ENCODE peak calls at places on chromosomes 16 and 17, in seven cellular contexts. V, B, R, U, N, C and Q are unnamed samples.

GRCh38 chr16:12674096-12674495 is 129.6 kb downstream of the CPPED1 start:
- DNase-seq in V (no peak), B (no peak), R (no peak), U (no peak), N (no peak), C (peak; percentile 15), Q (peak; percentile 8)

GRCh38 chr16:56190903-56191806 is at the start of gene GNAO1:
- DNase-seq in V (peak; percentile 82), B (peak; percentile 81), R (peak; percentile 61), U (peak; percentile 61), N (peak; percentile 88), C (peak; percentile 56), Q (peak; percentile 33)

GRCh38 chr17:915416-916201 is 64.0 kb downstream of the NXN start:
- DNase-seq in V (peak; percentile 63), B (peak; percentile 69), R (no peak), U (no peak), N (no peak), C (peak; percentile 92), Q (peak; percentile 95)

GRCh38 chr17:48600244-48601098 is 4.3 kb downstream of the HOXB6 start:
- DNase-seq in V (no peak), B (no peak), R (no peak), U (no peak), N (no peak), C (no peak), Q (no peak)

GRCh38 chr17:8739104-8739503 is 5.5 kb downstream of the CCDC42 start:
- DNase-seq in V (no peak), B (no peak), R (no peak), U (no peak), N (no peak), C (no peak), Q (no peak)

GRCh38 chr17:22516861-22517636 is 824.7 kb downstream of the KCNJ18 start:
- DNase-seq in V (no peak), B (no peak), R (no peak), U (no peak), N (no peak), C (no peak), Q (no peak)

GRCh38 chr16:47617732-47618131 is 156.6 kb downstream of the PHKB start:
- DNase-seq in V (no peak), B (no peak), R (no peak), U (no peak), N (no peak), C (peak; percentile 25), Q (peak; percentile 24)

GRCh38 chr17:307295-307691 is 45.3 kb downstream of the RPH3AL start:
- DNase-seq in V (no peak), B (peak; percentile 46), R (no peak), U (no peak), N (no peak), C (no peak), Q (no peak)

GRCh38 chr16:50281391-50282009 is 15.1 kb downstream of the ADCY7 start:
- DNase-seq in V (peak; percentile 24), B (peak; percentile 35), R (no peak), U (no peak), N (no peak), C (no peak), Q (no peak)

GRCh38 chr17:47257651-47258339 is 4.2 kb downstream of the ITGB3 start:
- DNase-seq in V (no peak), B (no peak), R (no peak), U (no peak), N (no peak), C (peak; percentile 62), Q (peak; percentile 67)

GRCh38 chr17:76449126-76449525 is 3.8 kb downstream of the UBE2O start:
- DNase-seq in V (no peak), B (no peak), R (no peak), U (no peak), N (no peak), C (no peak), Q (peak; percentile 59)

GRCh38 chr17:76453431-76453743 is 435 bp upstream of the UBE2O start:
- DNase-seq in V (no peak), B (no peak), R (no peak), U (no peak), N (no peak), C (no peak), Q (no peak)

GRCh38 chr17:76452646-76453430 is at the start of gene UBE2O:
- DNase-seq in V (peak; percentile 92), B (peak; percentile 94), R (peak; percentile 88), U (peak; percentile 85), N (peak; percentile 93), C (peak; percentile 84), Q (peak; percentile 76)

GRCh38 chr17:76452102-76452645 is 778 bp downstream of the UBE2O start:
- DNase-seq in V (peak; percentile 53), B (no peak), R (peak; percentile 30), U (no peak), N (no peak), C (no peak), Q (no peak)

DNA sequence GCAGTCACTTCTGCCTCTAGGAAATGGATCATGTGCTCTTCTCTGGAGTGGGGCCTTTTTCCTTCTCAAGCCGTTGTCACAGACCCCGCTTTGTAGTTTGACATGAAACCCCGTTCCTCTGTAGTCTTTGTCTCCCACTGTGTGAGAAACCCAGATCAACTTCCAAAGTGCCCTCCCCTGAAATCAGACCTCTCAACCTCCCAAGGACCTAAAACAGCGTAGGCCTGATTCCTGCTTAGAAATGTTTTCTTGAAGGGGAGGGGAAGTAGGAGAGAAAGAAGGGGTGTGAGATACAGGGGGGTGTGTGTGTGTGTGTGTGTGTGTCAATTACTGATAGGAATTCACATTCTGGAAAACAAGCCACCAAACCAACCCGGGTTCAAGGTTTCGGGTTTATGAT is 1.5 kb downstream of the UBE2O start:
- DNase-seq in V (no peak), B (no peak), R (no peak), U (no peak), N (no peak), C (no peak), Q (no peak)
- H3K4me3 ChIP-seq in V (peak overlapping the region; percentile 76), B (peak overlapping the region; percentile 90), R (no peak overlapping the region), U (peak overlapping the region; percentile 83), N (no peak overlapping the region), C (peak overlapping the region; percentile 71), Q (peak overlapping the region; percentile 80)

GRCh38 chr17:77145635-77146632 is 5.2 kb downstream of the SEC14L1 start:
- DNase-seq in V (peak; percentile 78), B (peak; percentile 77), R (peak; percentile 79), U (peak; percentile 74), N (no peak), C (peak; percentile 82), Q (peak; percentile 75)

GRCh38 chr17:77144227-77144626 is 3.5 kb downstream of the SEC14L1 start:
- DNase-seq in V (no peak), B (no peak), R (no peak), U (no peak), N (no peak), C (no peak), Q (no peak)

GRCh38 chr17:77147357-77147801 is 6.6 kb downstream of the SEC14L1 start:
- DNase-seq in V (no peak), B (no peak), R (no peak), U (no peak), N (no peak), C (no peak), Q (no peak)

GRCh38 chr17:77143306-77143705 is 2.5 kb downstream of the SEC14L1 start:
- DNase-seq in V (no peak), B (no peak), R (no peak), U (no peak), N (no peak), C (no peak), Q (no peak)

DNA sequence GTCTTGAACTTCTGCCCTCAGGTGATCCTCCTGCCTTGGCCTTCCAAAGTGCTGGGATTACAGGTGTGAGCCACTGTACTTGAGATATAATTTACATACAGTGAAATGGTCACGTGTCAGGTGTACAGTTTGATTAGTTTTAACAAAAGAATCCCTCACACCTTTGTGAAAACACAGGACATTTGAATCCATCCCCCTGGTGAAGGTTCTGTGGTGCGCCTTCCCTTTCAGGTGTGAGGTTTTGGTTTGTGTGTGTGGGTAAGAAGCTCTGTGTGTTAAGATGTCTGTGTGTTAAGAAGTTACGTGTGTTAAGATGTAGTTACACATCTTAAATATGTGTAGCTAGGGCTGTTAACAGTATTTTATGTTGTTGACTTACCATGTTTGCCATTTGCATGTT is 4.4 kb downstream of the SEC14L1 start:
- DNase-seq in V (no peak), B (no peak), R (no peak), U (no peak), N (no peak), C (no peak), Q (no peak)
- H3K4me3 ChIP-seq in V (peak overlapping the region; percentile 72), B (peak overlapping the region; percentile 54), R (no peak overlapping the region), U (peak overlapping the region; percentile 83), N (no peak overlapping the region), C (peak overlapping the region; percentile 26), Q (peak overlapping the region; percentile 11)

DNA sequence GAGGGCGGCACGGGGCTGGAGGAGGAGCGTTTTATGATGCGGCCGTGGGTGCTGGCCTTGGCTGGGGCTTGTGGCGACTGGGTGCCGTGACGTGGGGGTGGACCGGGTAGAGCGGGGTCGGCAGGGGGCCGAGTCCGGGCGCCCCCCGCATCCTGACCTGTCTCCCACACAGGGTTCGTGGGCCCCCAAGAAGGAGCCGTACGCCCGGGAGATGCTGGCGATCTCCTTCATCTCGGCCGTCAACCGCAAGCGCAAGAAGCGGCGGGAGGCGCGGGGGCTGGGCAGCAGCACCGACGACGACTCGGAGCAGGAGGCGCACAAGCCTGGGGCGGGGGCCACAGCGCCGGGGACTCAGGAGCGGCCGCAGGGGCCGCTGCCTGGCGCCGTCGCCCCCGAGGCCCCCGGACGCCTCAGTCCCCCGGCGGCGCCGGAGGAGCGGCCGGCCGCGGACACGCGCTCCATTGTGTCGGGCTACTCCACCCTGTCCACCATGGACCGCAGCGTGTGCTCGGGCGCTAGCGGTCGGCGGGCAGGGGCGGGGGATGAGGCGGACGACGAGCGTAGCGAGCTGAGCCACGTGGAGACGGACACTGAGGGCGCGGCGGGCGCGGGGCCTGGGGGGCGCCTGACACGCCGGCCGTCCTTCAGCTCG is 81.6 kb downstream of the ARHGAP23 start:
- DNase-seq in V (no peak), B (peak; percentile 52), R (no peak), U (no peak), N (peak; percentile 56), C (peak; percentile 25), Q (no peak)
- H3K4me3 ChIP-seq in V (no peak overlapping the region), B (peak overlapping the region; percentile 15), R (peak overlapping the region; percentile 32), U (peak overlapping the region; percentile 8), N (no peak overlapping the region), C (peak overlapping the region; percentile 10), Q (no peak overlapping the region)

DNA sequence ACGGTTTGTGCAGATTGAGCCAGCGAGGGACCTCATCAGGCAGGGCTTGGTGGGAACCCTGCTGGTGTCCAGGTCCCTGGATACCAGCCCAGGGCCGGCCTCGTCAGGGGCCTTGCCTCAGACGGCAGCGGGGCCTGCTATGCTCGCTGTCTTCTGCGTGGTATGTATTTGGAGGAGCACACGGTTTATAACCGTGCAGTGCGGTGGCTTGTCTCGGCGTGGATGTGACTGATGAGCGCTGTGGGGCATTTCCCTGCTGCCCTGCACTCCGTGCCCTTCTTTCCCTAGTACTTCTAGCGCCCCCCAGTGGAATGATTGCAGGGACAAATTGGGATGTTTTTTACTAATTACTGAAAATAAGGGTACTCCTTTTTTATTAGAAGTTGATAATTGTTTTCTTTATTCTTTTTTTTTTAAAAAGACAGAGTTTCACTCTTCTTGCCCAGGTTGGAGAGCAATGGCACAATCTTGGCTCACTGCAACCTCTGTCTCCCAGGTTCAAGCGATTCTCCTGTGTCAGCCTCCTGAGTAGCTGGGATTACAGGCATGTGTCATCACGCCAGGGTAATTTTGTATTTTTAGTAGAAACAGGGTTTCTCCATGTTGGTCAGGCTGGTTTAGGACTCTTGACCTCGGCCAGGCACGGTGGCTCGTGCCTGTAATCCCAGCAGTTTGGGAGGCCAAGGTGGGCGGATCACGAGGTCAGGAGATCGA is 15.3 kb downstream of the TBCD start:
- DNase-seq in V (peak; percentile 65), B (peak; percentile 48), R (peak; percentile 77), U (peak; percentile 77), N (no peak), C (peak; percentile 59), Q (peak; percentile 36)
- H3K4me3 ChIP-seq in V (no peak overlapping the region), B (no peak overlapping the region), R (no peak overlapping the region), U (no peak overlapping the region), N (no peak overlapping the region), C (no peak overlapping the region), Q (no peak overlapping the region)